ENCODE peak calls at places on chromosomes 13 and 19, in seven cellular contexts. One of them, this sample, is unnamed.

GRCh38 chr13:41700790-41701310 is 243.5 kb downstream of the RGCC start:
- DNase-seq in fibroblast of lung: peak; percentile 74
- DNase-seq in GM23248: peak; percentile 82
- DNase-seq in IMR-90: peak; percentile 66
- DNase-seq in mammary epithelial cell: peak; percentile 35
- DNase-seq in endodermal cell: no peak
- DNase-seq in H9: no peak
- DNase-seq in this sample: peak; percentile 70

GRCh38 chr13:30456290-30456689 is 9.4 kb downstream of the HMGB1 start:
- DNase-seq in H9: no peak
- DNase-seq in endodermal cell: no peak
- DNase-seq in IMR-90: no peak
- DNase-seq in GM23248: peak; percentile 29
- DNase-seq in mammary epithelial cell: no peak
- DNase-seq in fibroblast of lung: no peak
- DNase-seq in this sample: peak; percentile 64

GRCh38 chr19:18596752-18597157 is 8.2 kb downstream of the REX1BD start:
- DNase-seq in fibroblast of lung: peak; percentile 32
- DNase-seq in mammary epithelial cell: no peak
- DNase-seq in GM23248: peak; percentile 54
- DNase-seq in endodermal cell: peak; percentile 94
- DNase-seq in IMR-90: no peak
- DNase-seq in H9: peak; percentile 92
- DNase-seq in this sample: no peak

GRCh38 chr19:11066326-11066725 is 22.9 kb upstream of the LDLR start:
- DNase-seq in mammary epithelial cell: no peak
- DNase-seq in fibroblast of lung: no peak
- DNase-seq in IMR-90: no peak
- DNase-seq in H9: no peak
- DNase-seq in GM23248: no peak
- DNase-seq in endodermal cell: no peak
- DNase-seq in this sample: no peak

GRCh38 chr19:872266-872951 is 12.9 kb downstream of the CFD start:
- DNase-seq in mammary epithelial cell: peak; percentile 21
- DNase-seq in endodermal cell: peak; percentile 88
- DNase-seq in fibroblast of lung: peak; percentile 75
- DNase-seq in IMR-90: peak; percentile 38
- DNase-seq in GM23248: peak; percentile 72
- DNase-seq in H9: peak; percentile 94
- DNase-seq in this sample: peak; percentile 95

GRCh38 chr19:32104465-32105235 is 240.8 kb upstream of the ZNF507 start:
- DNase-seq in mammary epithelial cell: peak; percentile 91
- DNase-seq in GM23248: no peak
- DNase-seq in endodermal cell: no peak
- DNase-seq in fibroblast of lung: peak; percentile 32
- DNase-seq in IMR-90: no peak
- DNase-seq in H9: no peak
- DNase-seq in this sample: no peak

GRCh38 chr19:16226184-16226591 is 28.5 kb downstream of the AP1M1 start:
- DNase-seq in endodermal cell: peak; percentile 34
- DNase-seq in H9: no peak
- DNase-seq in GM23248: no peak
- DNase-seq in IMR-90: no peak
- DNase-seq in mammary epithelial cell: no peak
- DNase-seq in fibroblast of lung: no peak
- DNase-seq in this sample: no peak

GRCh38 chr13:113620036-113620435 is 35.5 kb downstream of the TFDP1 start:
- DNase-seq in GM23248: no peak
- DNase-seq in H9: no peak
- DNase-seq in mammary epithelial cell: no peak
- DNase-seq in IMR-90: no peak
- DNase-seq in endodermal cell: no peak
- DNase-seq in fibroblast of lung: no peak
- DNase-seq in this sample: no peak

GRCh38 chr13:26952551-26953138 is 192.1 kb upstream of the GPR12 start:
- DNase-seq in fibroblast of lung: no peak
- DNase-seq in IMR-90: no peak
- DNase-seq in endodermal cell: no peak
- DNase-seq in GM23248: no peak
- DNase-seq in mammary epithelial cell: no peak
- DNase-seq in H9: no peak
- DNase-seq in this sample: no peak
- H3K27ac ChIP-seq in fibroblast of lung: no peak overlapping the region
- H3K27ac ChIP-seq in IMR-90: no peak overlapping the region
- H3K27ac ChIP-seq in endodermal cell: no peak overlapping the region
- H3K27ac ChIP-seq in GM23248: no peak overlapping the region
- H3K27ac ChIP-seq in mammary epithelial cell: no peak overlapping the region
- H3K27ac ChIP-seq in H9: no peak overlapping the region
- H3K27ac ChIP-seq in this sample: no peak overlapping the region

GRCh38 chr19:41299755-41300089 is 10.2 kb upstream of the CCDC97 start:
- DNase-seq in fibroblast of lung: peak; percentile 87
- DNase-seq in H9: no peak
- DNase-seq in GM23248: peak; percentile 86
- DNase-seq in mammary epithelial cell: no peak
- DNase-seq in endodermal cell: no peak
- DNase-seq in IMR-90: peak; percentile 92
- DNase-seq in this sample: no peak
- H3K9ac ChIP-seq in fibroblast of lung: no peak overlapping the region
- H3K9ac ChIP-seq in H9: no peak overlapping the region
- H3K9ac ChIP-seq in GM23248: peak overlapping the region; percentile 78
- H3K9ac ChIP-seq in mammary epithelial cell: no peak overlapping the region
- H3K9ac ChIP-seq in endodermal cell: no peak overlapping the region
- H3K9ac ChIP-seq in IMR-90: no peak overlapping the region
- H3K9ac ChIP-seq in this sample: no peak overlapping the region

GRCh38 chr13:49539313-49539712 is 43.6 kb downstream of the PHF11 start:
- DNase-seq in fibroblast of lung: no peak
- DNase-seq in H9: no peak
- DNase-seq in GM23248: no peak
- DNase-seq in IMR-90: peak; percentile 20
- DNase-seq in endodermal cell: no peak
- DNase-seq in mammary epithelial cell: no peak
- DNase-seq in this sample: no peak

GRCh38 chr13:49539746-49540145 is 44.0 kb downstream of the PHF11 start:
- DNase-seq in mammary epithelial cell: no peak
- DNase-seq in endodermal cell: no peak
- DNase-seq in H9: no peak
- DNase-seq in fibroblast of lung: no peak
- DNase-seq in GM23248: no peak
- DNase-seq in IMR-90: no peak
- DNase-seq in this sample: no peak

GRCh38 chr13:49543656-49544055 is 41.7 kb downstream of the RCBTB1 start:
- DNase-seq in fibroblast of lung: no peak
- DNase-seq in H9: no peak
- DNase-seq in GM23248: no peak
- DNase-seq in endodermal cell: no peak
- DNase-seq in IMR-90: no peak
- DNase-seq in mammary epithelial cell: no peak
- DNase-seq in this sample: no peak

GRCh38 chr13:49538404-49538803 is 42.7 kb downstream of the PHF11 start:
- DNase-seq in IMR-90: no peak
- DNase-seq in H9: no peak
- DNase-seq in fibroblast of lung: no peak
- DNase-seq in endodermal cell: no peak
- DNase-seq in GM23248: no peak
- DNase-seq in mammary epithelial cell: no peak
- DNase-seq in this sample: no peak

GRCh38 chr13:49540552-49540951 is 44.8 kb downstream of the PHF11 start:
- DNase-seq in fibroblast of lung: peak; percentile 9
- DNase-seq in IMR-90: peak; percentile 62
- DNase-seq in mammary epithelial cell: no peak
- DNase-seq in H9: no peak
- DNase-seq in GM23248: peak; percentile 8
- DNase-seq in endodermal cell: no peak
- DNase-seq in this sample: no peak
- H3K27ac ChIP-seq in fibroblast of lung: no peak overlapping the region
- H3K27ac ChIP-seq in IMR-90: no peak overlapping the region
- H3K27ac ChIP-seq in mammary epithelial cell: no peak overlapping the region
- H3K27ac ChIP-seq in H9: no peak overlapping the region
- H3K27ac ChIP-seq in GM23248: no peak overlapping the region
- H3K27ac ChIP-seq in endodermal cell: no peak overlapping the region
- H3K27ac ChIP-seq in this sample: peak overlapping the region; percentile 71

GRCh38 chr13:44415815-44416214 is 42.2 kb downstream of the SERP2 start:
- DNase-seq in GM23248: no peak
- DNase-seq in IMR-90: no peak
- DNase-seq in H9: peak; percentile 50
- DNase-seq in mammary epithelial cell: no peak
- DNase-seq in fibroblast of lung: no peak
- DNase-seq in endodermal cell: peak; percentile 65
- DNase-seq in this sample: no peak
- H3K9ac ChIP-seq in GM23248: no peak overlapping the region
- H3K9ac ChIP-seq in IMR-90: no peak overlapping the region
- H3K9ac ChIP-seq in H9: no peak overlapping the region
- H3K9ac ChIP-seq in mammary epithelial cell: no peak overlapping the region
- H3K9ac ChIP-seq in fibroblast of lung: no peak overlapping the region
- H3K9ac ChIP-seq in endodermal cell: no peak overlapping the region
- H3K9ac ChIP-seq in this sample: no peak overlapping the region

DNA sequence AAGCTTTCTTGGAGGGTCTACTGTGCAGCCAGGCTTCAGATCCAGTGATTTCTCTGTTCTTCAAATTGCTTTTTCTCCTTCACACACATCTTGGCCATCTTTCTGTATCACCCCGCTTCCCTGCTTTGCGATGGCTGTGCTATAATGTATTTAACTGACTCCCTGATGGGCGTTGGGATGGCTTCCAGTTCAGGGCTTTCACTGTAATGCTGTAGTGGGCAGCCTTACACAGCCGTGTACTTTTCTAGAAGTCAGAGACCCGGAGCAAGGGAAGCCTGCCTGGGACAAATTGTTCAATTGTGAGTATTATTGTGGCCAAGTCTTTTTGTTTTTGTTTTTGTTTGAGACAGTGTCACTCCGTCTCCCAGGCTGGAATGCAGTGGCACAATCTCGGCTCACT is 19.4 kb upstream of the PAK4 start:
- DNase-seq in fibroblast of lung: no peak
- DNase-seq in GM23248: no peak
- DNase-seq in H9: no peak
- DNase-seq in IMR-90: no peak
- DNase-seq in endodermal cell: no peak
- DNase-seq in mammary epithelial cell: no peak
- DNase-seq in this sample: no peak
- H3K27ac ChIP-seq in fibroblast of lung: no peak overlapping the region
- H3K27ac ChIP-seq in GM23248: no peak overlapping the region
- H3K27ac ChIP-seq in H9: no peak overlapping the region
- H3K27ac ChIP-seq in IMR-90: no peak overlapping the region
- H3K27ac ChIP-seq in endodermal cell: no peak overlapping the region
- H3K27ac ChIP-seq in mammary epithelial cell: no peak overlapping the region
- H3K27ac ChIP-seq in this sample: no peak overlapping the region

DNA sequence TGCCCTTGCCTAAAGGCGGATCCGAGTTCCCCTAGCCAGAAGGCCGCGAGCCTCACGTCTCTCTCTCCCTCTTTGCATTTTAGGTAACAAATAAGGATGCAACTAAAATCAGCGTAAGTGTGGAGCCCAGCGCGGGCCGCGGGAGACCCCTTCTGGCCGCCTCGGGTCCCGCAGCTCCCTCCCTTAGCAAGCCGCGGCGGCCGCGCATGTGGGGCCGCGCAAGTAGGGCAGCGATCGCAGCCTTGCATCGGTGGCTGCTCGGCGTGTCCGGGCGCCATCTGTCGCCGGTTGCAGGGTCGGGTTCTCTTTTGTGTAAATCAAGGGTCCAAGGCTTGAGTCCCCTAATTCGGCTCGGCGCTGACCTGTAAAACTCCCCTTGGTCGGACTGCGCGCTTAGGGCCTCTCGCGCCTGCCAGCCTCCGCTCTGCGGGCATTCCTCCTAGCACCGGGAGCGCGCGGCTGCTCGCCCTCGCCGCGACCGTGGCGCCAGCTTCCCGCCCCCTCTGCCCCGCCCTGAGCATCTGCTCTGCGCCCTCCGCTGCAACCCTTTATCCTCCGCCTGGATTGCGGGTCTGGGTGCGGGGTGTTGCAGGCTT is 2.7 kb downstream of the VSTM2B start:
- DNase-seq in IMR-90: peak; percentile 58
- DNase-seq in GM23248: peak; percentile 85
- DNase-seq in H9: peak; percentile 87
- DNase-seq in endodermal cell: peak; percentile 94
- DNase-seq in fibroblast of lung: peak; percentile 65
- DNase-seq in mammary epithelial cell: peak; percentile 55
- DNase-seq in this sample: peak; percentile 80
- H3K9ac ChIP-seq in IMR-90: no peak overlapping the region
- H3K9ac ChIP-seq in GM23248: no peak overlapping the region
- H3K9ac ChIP-seq in H9: no peak overlapping the region
- H3K9ac ChIP-seq in endodermal cell: no peak overlapping the region
- H3K9ac ChIP-seq in fibroblast of lung: no peak overlapping the region
- H3K9ac ChIP-seq in mammary epithelial cell: no peak overlapping the region
- H3K9ac ChIP-seq in this sample: no peak overlapping the region

DNA sequence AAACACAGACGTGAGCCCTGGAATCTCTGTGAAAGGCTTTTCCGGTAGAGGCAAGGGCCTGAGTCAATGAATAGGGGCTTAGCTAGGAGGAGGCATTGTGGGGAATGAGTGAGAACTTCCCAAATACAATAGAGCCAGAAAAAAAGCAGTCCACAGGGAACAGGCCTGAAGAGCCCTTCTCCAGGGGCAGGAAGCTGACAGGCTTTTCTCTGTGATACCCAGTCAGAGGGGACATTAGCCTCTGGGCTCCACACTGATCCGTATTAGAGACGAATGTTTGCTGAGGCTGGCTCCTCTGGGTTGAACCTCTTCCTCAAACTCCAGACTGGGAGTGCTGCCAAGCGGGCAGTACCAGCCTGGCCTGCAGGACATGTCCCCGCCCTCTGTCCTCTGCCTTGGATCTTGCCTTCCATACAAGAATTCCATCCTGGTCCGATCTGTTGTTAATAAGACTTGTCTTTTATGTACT is 2.3 kb downstream of the DHRS12 start:
- DNase-seq in mammary epithelial cell: peak; percentile 19
- DNase-seq in GM23248: peak; percentile 36
- DNase-seq in endodermal cell: no peak
- DNase-seq in H9: no peak
- DNase-seq in fibroblast of lung: no peak
- DNase-seq in IMR-90: no peak
- DNase-seq in this sample: no peak
- H3K27ac ChIP-seq in mammary epithelial cell: peak overlapping the region; percentile 38
- H3K27ac ChIP-seq in GM23248: peak overlapping the region; percentile 88
- H3K27ac ChIP-seq in endodermal cell: peak overlapping the region; percentile 73
- H3K27ac ChIP-seq in H9: no peak overlapping the region
- H3K27ac ChIP-seq in fibroblast of lung: no peak overlapping the region
- H3K27ac ChIP-seq in IMR-90: no peak overlapping the region
- H3K27ac ChIP-seq in this sample: no peak overlapping the region

DNA sequence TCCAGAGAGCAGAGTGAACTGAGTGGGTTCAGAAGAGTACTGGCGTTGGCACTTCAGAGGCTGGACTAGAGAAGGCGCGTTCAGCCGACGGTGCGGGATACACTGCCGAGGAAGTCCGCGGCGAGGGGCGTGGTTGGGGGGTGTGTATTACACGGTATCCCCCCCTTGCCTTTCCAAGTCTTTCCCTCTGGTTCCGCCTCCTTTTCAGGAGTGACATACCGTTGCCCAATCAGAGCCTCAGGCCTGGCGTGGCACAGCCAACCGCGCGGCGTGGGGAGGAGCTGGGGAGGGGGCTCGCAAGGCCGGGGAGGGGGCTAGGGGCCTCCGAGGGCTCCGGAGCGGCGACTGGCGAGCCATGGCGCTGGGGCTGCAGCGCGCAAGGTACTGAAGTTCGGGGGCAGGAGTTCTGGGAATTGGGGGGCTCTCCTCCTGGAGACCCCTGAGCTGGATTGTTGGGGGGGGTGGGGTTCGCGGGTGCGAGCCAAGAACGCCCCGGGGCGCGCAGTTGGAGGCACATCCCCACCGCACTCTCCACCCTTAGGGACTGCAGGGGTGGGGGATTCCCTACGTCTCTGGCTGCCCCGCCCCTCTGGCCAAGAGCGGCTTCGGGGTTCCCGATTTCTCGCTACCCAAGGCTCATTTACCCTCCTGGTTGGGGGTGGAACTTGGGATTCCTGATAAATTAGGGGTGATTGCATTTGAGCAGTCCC is at the start of gene HIF3A:
- DNase-seq in IMR-90: no peak
- DNase-seq in mammary epithelial cell: no peak
- DNase-seq in fibroblast of lung: peak; percentile 80
- DNase-seq in endodermal cell: peak; percentile 98
- DNase-seq in H9: peak; percentile 96
- DNase-seq in GM23248: peak; percentile 23
- DNase-seq in this sample: no peak
- H3K9ac ChIP-seq in IMR-90: no peak within 1 kb of the TSS
- H3K9ac ChIP-seq in mammary epithelial cell: no peak within 1 kb of the TSS
- H3K9ac ChIP-seq in fibroblast of lung: no peak within 1 kb of the TSS
- H3K9ac ChIP-seq in endodermal cell: peak within 1 kb of the TSS; percentile 67
- H3K9ac ChIP-seq in H9: peak within 1 kb of the TSS; percentile 20
- H3K9ac ChIP-seq in GM23248: no peak within 1 kb of the TSS
- H3K9ac ChIP-seq in this sample: no peak within 1 kb of the TSS